ENCODE peak calls at places on chromosomes 16 and 17, in nine cellular contexts. P, B, T, H, A, K, N, S and U are unnamed samples.

GRCh38 chr16:1999866-2000514 is 9.6 kb downstream of the ZNF598 start:
- DNase-seq in P (no peak), B (no peak), T (no peak), H (no peak), A (no peak), K (no peak), N (no peak), S (no peak), U (no peak)

GRCh38 chr17:66228887-66229782 is at the start of gene APOH:
- DNase-seq in P (no peak), B (no peak), T (no peak), H (no peak), A (no peak), K (no peak), N (no peak), S (no peak), U (no peak)

GRCh38 chr17:72385482-72385881 is 264.7 kb downstream of the SOX9 start:
- DNase-seq in P (no peak), B (no peak), T (no peak), H (no peak), A (no peak), K (no peak), N (no peak), S (no peak), U (no peak)

GRCh38 chr16:87926246-87927194 is 9.8 kb downstream of the CA5A start:
- DNase-seq in P (no peak), B (no peak), T (peak; percentile 84), H (no peak), A (no peak), K (no peak), N (no peak), S (no peak), U (no peak)

GRCh38 chr16:9128346-9129342 is 37.2 kb downstream of the HAPSTR1 start:
- DNase-seq in P (no peak), B (no peak), T (no peak), H (no peak), A (no peak), K (no peak), N (no peak), S (no peak), U (no peak)

GRCh38 chr16:47058295-47059086 is 85.0 kb upstream of the DNAJA2 start:
- DNase-seq in P (no peak), B (no peak), T (no peak), H (no peak), A (no peak), K (no peak), N (no peak), S (no peak), U (no peak)

GRCh38 chr16:20624882-20625807 is 49.0 kb upstream of the ACSM2B start:
- DNase-seq in P (no peak), B (no peak), T (no peak), H (no peak), A (no peak), K (no peak), N (no peak), S (no peak), U (no peak)

GRCh38 chr16:58678716-58679115 is 5.9 kb downstream of the SLC38A7 start:
- DNase-seq in P (no peak), B (no peak), T (no peak), H (peak; percentile 39), A (no peak), K (no peak), N (no peak), S (peak; percentile 52), U (peak; percentile 19)

GRCh38 chr17:63598284-63598683 is 2.4 kb upstream of the TACO1 start:
- DNase-seq in P (peak; percentile 39), B (peak; percentile 54), T (no peak), H (no peak), A (no peak), K (no peak), N (no peak), S (no peak), U (no peak)

GRCh38 chr17:81517009-81517338 is 4.4 kb upstream of the ACTG1 start:
- DNase-seq in P (no peak), B (no peak), T (peak; percentile 31), H (peak; percentile 21), A (no peak), K (no peak), N (no peak), S (no peak), U (no peak)

GRCh38 chr17:81517339-81518112 is 4.9 kb upstream of the ACTG1 start:
- DNase-seq in P (no peak), B (no peak), T (peak; percentile 52), H (peak; percentile 19), A (no peak), K (no peak), N (no peak), S (no peak), U (peak; percentile 80)

GRCh38 chr17:81518785-81519283 is 6.2 kb upstream of the ACTG1 start:
- DNase-seq in P (no peak), B (no peak), T (peak; percentile 82), H (peak; percentile 50), A (no peak), K (no peak), N (no peak), S (no peak), U (peak; percentile 88)

GRCh38 chr17:81519284-81520020 is 6.9 kb upstream of the ACTG1 start:
- DNase-seq in P (peak; percentile 76), B (peak; percentile 65), T (peak; percentile 84), H (peak; percentile 52), A (no peak), K (no peak), N (no peak), S (no peak), U (peak; percentile 93)

GRCh38 chr17:81518113-81518784 is 5.7 kb upstream of the ACTG1 start:
- DNase-seq in P (no peak), B (no peak), T (no peak), H (peak; percentile 12), A (no peak), K (no peak), N (no peak), S (no peak), U (peak; percentile 81)
- H3K4me3 ChIP-seq in P (no peak overlapping the region), B (no peak overlapping the region), T (peak overlapping the region; percentile 55), H (peak overlapping the region; percentile 63), A (peak overlapping the region; percentile 33), K (peak overlapping the region; percentile 30), N (peak overlapping the region; percentile 98), S (peak overlapping the region; percentile 60), U (peak overlapping the region; percentile 52)

GRCh38 chr17:49969794-49970389 is 902 bp downstream of the DLX4 start:
- DNase-seq in P (no peak), B (no peak), T (no peak), H (no peak), A (no peak), K (no peak), N (no peak), S (no peak), U (peak; percentile 77)

GRCh38 chr17:49967621-49968379 is 1.2 kb upstream of the DLX4 start:
- DNase-seq in P (no peak), B (no peak), T (no peak), H (no peak), A (no peak), K (no peak), N (no peak), S (no peak), U (no peak)

GRCh38 chr17:49969134-49969759 is at the start of gene DLX4:
- DNase-seq in P (no peak), B (no peak), T (no peak), H (no peak), A (no peak), K (no peak), N (no peak), S (no peak), U (peak; percentile 92)

GRCh38 chr17:49967205-49967604 is 1.8 kb upstream of the DLX4 start:
- DNase-seq in P (no peak), B (no peak), T (no peak), H (no peak), A (no peak), K (no peak), N (no peak), S (no peak), U (no peak)

GRCh38 chr17:49968380-49969133 is 433 bp upstream of the DLX4 start:
- DNase-seq in P (peak; percentile 69), B (peak; percentile 72), T (peak; percentile 87), H (peak; percentile 61), A (peak; percentile 39), K (no peak), N (no peak), S (peak; percentile 41), U (peak; percentile 99)
- H3K27me3 ChIP-seq in P (peaks cover 72% of the 10 kb centered on the region), B (peaks cover 83% of the 10 kb centered on the region), T (peaks cover 95% of the 10 kb centered on the region), H (no peaks in the 10 kb centered on the region), A (peaks cover 98% of the 10 kb centered on the region), K (peaks cover 8% of the 10 kb centered on the region), N (peaks cover 23% of the 10 kb centered on the region), S (peaks cover 100% of the 10 kb centered on the region), U (peaks cover 99% of the 10 kb centered on the region)

GRCh38 chr16:30399435-30400186 is 4.4 kb downstream of the ZNF48 start:
- DNase-seq in P (no peak), B (no peak), T (no peak), H (no peak), A (no peak), K (no peak), N (no peak), S (no peak), U (peak; percentile 46)

GRCh38 chr16:30397056-30397455 is 1.8 kb downstream of the ZNF48 start:
- DNase-seq in P (no peak), B (no peak), T (no peak), H (no peak), A (no peak), K (no peak), N (no peak), S (no peak), U (no peak)

GRCh38 chr16:30395992-30396560 is 856 bp downstream of the ZNF48 start:
- DNase-seq in P (no peak), B (no peak), T (no peak), H (no peak), A (no peak), K (no peak), N (no peak), S (no peak), U (no peak)

GRCh38 chr16:30397776-30398659 is 2.8 kb downstream of the ZNF48 start:
- DNase-seq in P (no peak), B (no peak), T (no peak), H (no peak), A (no peak), K (no peak), N (no peak), S (no peak), U (no peak)

GRCh38 chr16:30398660-30399434 is 3.6 kb downstream of the ZNF48 start:
- DNase-seq in P (no peak), B (no peak), T (no peak), H (no peak), A (no peak), K (no peak), N (no peak), S (no peak), U (peak; percentile 67)
- H3K4me3 ChIP-seq in P (no peak overlapping the region), B (no peak overlapping the region), T (no peak overlapping the region), H (no peak overlapping the region), A (no peak overlapping the region), K (no peak overlapping the region), N (no peak overlapping the region), S (no peak overlapping the region), U (no peak overlapping the region)

GRCh38 chr17:81939218-81939617 is 2.1 kb upstream of the PYCR1 start:
- DNase-seq in P (no peak), B (no peak), T (no peak), H (no peak), A (no peak), K (no peak), N (no peak), S (no peak), U (no peak)
- H3K27me3 ChIP-seq in P (no peaks in the 10 kb centered on the region), B (no peaks in the 10 kb centered on the region), T (peaks cover 24% of the 10 kb centered on the region), H (no peaks in the 10 kb centered on the region), A (peaks cover 17% of the 10 kb centered on the region), K (no peaks in the 10 kb centered on the region), N (no peaks in the 10 kb centered on the region), S (peaks cover 21% of the 10 kb centered on the region), U (no peaks in the 10 kb centered on the region)

GRCh38 chr16:67182288-67182687 is 1.5 kb downstream of the MATCAP1 start:
- DNase-seq in P (no peak), B (no peak), T (no peak), H (no peak), A (peak; percentile 23), K (no peak), N (no peak), S (no peak), U (no peak)
- H3K4me3 ChIP-seq in P (no peak overlapping the region), B (no peak overlapping the region), T (no peak overlapping the region), H (no peak overlapping the region), A (no peak overlapping the region), K (no peak overlapping the region), N (no peak overlapping the region), S (no peak overlapping the region), U (no peak overlapping the region)